ENCODE peak calls at places on chromosomes 4 and X, in five cellular contexts. H, G, L, J and O are unnamed samples. For H3K4me1, the result is how much of the 10 kb centered on the place peaks cover.

GRCh38 chrX:130084651-130085237 is 25.6 kb downstream of the ELF4 start:
- DNase-seq in H (peak), G (no peak), L (no peak), J (no peak), O (no peak)

GRCh38 chr4:82017680-82018079 is 356.1 kb downstream of the HNRNPD start:
- DNase-seq in H (peak), G (peak), L (no peak), J (no peak), O (no peak)

GRCh38 chr4:187724526-187724925 is 271.0 kb upstream of the ZFP42 start:
- DNase-seq in H (no peak), G (no peak), L (no peak), J (no peak), O (no peak)

GRCh38 chr4:38184404-38184803 is 224.2 kb downstream of the PTTG2 start:
- DNase-seq in H (no peak), G (no peak), L (no peak), J (no peak), O (no peak)

GRCh38 chrX:153443476-153444332 is 2.2 kb downstream of the TREX2 start:
- DNase-seq in H (no peak), G (no peak), L (no peak), J (no peak), O (no peak)

GRCh38 chrX:43892471-43892870 is 10.2 kb upstream of the MAOB start:
- DNase-seq in H (no peak), G (no peak), L (no peak), J (no peak), O (no peak)

GRCh38 chrX:71282514-71283408 is 674 bp upstream of the NONO start:
- DNase-seq in H (no peak), G (peak), L (no peak), J (no peak), O (no peak)

GRCh38 chr4:87011340-87012034 is 76.7 kb downstream of the AFF1 start:
- DNase-seq in H (no peak), G (no peak), L (no peak), J (no peak), O (no peak)

GRCh38 chr4:52107745-52108144 is 56.6 kb downstream of the SPATA18 start:
- DNase-seq in H (peak), G (no peak), L (no peak), J (no peak), O (no peak)

GRCh38 chr4:121706595-121707021 is 9.8 kb upstream of the ANXA5 start:
- DNase-seq in H (no peak), G (no peak), L (no peak), J (no peak), O (no peak)

GRCh38 chr4:81724925-81725329 is 253.2 kb upstream of the RASGEF1B start:
- DNase-seq in H (peak), G (no peak), L (no peak), J (peak), O (no peak)

DNA sequence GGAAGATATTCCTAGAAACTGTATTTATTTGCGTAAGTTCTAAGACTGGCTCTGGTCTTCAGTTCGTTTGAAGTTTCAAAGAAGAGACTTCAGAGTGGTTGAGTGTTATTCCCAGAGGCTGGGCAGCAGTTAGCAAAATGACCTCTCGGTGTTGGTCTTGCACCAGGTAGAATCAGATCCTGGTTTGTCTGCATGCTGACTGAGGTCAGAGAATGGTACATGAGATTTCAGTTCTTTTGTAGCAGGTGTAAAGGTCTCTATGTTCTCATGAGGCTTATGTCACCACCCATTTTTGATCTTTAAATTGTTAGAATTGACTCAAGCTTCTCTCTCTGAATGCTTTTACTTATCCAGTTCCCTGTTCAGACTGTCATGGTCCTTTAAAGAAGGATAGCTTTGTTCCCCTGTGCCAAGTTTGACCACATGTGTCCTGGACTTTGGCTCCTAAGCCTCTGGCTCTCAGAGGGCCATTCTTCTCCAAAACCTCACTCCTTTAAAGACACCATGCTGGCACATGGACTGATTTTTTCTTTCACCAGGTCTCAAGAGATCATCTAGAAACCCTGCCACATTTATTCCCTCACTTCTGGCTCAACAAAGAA is 355.8 kb upstream of the BOD1L1 start:
- DNase-seq in H (no peak), G (no peak), L (no peak), J (no peak), O (no peak)
- H3K27ac ChIP-seq in H (no peak), G (no peak), L (no peak), J (no peak), O (no peak)

GRCh38 chr4:168900080-168900479 is 110.0 kb downstream of the CBR4 start:
- DNase-seq in H (no peak), G (no peak), L (peak), J (peak), O (no peak)
- H3K4me3 ChIP-seq in H (no peak), G (no peak), L (no peak), J (no peak), O (no peak)

GRCh38 chr4:152529880-152530279 is 6.0 kb downstream of the FBXW7 start:
- DNase-seq in H (no peak), G (no peak), L (no peak), J (no peak), O (no peak)

GRCh38 chr4:152531479-152531878 is 4.4 kb downstream of the FBXW7 start:
- DNase-seq in H (no peak), G (no peak), L (no peak), J (no peak), O (no peak)

GRCh38 chr4:152525878-152526277 is 10.0 kb downstream of the FBXW7 start:
- DNase-seq in H (no peak), G (no peak), L (no peak), J (no peak), O (no peak)

GRCh38 chr4:152530600-152530999 is 5.3 kb downstream of the FBXW7 start:
- DNase-seq in H (no peak), G (no peak), L (no peak), J (no peak), O (no peak)

GRCh38 chr4:152528060-152528459 is 7.8 kb downstream of the FBXW7 start:
- DNase-seq in H (no peak), G (no peak), L (no peak), J (no peak), O (no peak)
- H3K4me1 ChIP-seq in H (under half), G (under half), L (under half), J (under half), O (under half)

DNA sequence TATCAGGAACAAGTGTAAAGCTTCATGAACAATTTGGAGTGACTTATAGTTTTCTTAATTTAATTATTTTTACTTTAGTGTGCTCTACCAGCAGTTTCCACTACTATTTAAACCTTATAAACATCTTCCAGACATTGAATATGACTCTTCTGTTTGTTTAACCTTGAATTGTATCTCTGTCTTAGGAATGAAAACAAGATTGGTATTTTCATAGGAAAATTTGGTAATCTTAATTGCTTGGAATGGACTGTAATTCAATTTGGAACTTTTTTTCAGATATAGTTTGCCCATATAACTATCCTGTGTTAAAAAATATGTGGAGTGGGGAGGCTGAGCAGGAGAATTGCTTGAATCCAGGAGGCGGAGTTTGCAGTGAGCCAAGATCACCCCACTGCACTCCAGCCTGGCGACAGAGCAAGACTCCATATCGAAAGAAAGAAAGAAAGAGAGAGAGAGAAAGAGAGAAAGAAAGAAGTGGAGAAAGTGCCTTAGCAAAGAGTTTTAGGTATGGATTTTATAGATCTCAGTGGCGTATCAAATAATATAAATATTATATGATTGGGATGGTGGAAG is 242.4 kb downstream of the BMPR1B start:
- DNase-seq in H (no peak), G (no peak), L (no peak), J (no peak), O (no peak)
- H3K27ac ChIP-seq in H (no peak), G (no peak), L (no peak), J (no peak), O (no peak)

DNA sequence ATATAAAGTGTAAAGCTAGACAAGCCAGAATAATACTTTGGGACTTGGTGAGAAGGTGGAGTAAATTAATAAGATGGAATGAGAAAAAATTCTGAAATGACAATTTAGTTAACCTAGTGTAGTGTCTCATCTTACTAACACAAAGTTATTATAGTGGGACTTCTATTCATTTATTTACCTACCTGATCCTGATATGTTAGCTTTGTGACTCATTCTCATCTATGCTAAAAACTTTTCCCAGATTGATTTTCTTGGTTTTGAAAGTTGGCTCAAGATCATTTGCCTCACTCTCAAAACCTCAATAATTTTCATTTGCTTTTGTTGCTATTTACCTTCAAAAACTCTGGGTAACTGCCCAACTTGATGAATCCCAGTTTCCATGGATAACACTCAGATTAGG is 698.6 kb downstream of the SH3BGRL start:
- DNase-seq in H (no peak), G (no peak), L (no peak), J (no peak), O (no peak)
- H3K4me3 ChIP-seq in H (no peak), G (no peak), L (no peak), J (no peak), O (no peak)

DNA sequence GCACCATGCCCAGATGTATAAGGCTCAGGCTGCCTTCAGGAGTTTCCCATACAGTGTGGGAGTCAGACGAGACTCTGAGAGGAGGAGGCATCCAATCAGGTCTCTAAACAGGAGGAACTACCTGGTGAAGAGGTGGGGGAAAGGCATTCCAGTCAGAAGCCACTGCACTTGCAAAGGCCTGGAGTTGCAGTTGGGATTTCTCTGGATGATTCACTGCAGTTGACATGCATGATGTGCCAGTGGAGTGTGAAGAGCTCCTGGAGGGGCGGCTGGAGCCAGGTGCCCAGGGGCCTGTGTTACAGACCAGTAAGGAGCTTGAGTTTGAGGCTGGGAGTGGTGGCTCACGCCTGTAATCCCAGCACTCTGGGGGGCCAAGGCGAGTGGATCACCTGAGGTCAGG is 339.1 kb downstream of the ARHGAP10 start:
- DNase-seq in H (no peak), G (no peak), L (no peak), J (no peak), O (no peak)
- H3K4me1 ChIP-seq in H (under half), G (under half), L (under half), J (under half), O (under half)